ENCODE peak calls at places on chromosomes 4 and X, in eight cellular contexts. R, O, J, N, U, B, V and S are unnamed samples.

GRCh38 chr4:181264908-181265307 is 978.3 kb upstream of the TENM3 start:
- DNase-seq in R (no peak), O (no peak), J (peak; percentile 67), N (no peak), U (no peak), B (no peak), V (no peak), S (no peak)

GRCh38 chr4:10101559-10102192 is 14.9 kb downstream of the WDR1 start:
- DNase-seq in R (no peak), O (no peak), J (no peak), N (no peak), U (peak; percentile 90), B (no peak), V (peak; percentile 36), S (no peak)

GRCh38 chr4:184021389-184021788 is 116.3 kb downstream of the STOX2 start:
- DNase-seq in R (no peak), O (no peak), J (no peak), N (no peak), U (no peak), B (no peak), V (no peak), S (no peak)

GRCh38 chr4:41746440-41747229 is 1.9 kb downstream of the PHOX2B start:
- DNase-seq in R (no peak), O (no peak), J (peak; percentile 66), N (no peak), U (no peak), B (no peak), V (no peak), S (no peak)

GRCh38 chr4:36187723-36188333 is 56.5 kb downstream of the ARAP2 start:
- DNase-seq in R (peak; percentile 3), O (no peak), J (peak; percentile 70), N (peak; percentile 16), U (no peak), B (no peak), V (peak; percentile 17), S (no peak)

GRCh38 chrX:40371376-40371775 is 209.4 kb upstream of the ATP6AP2 start:
- DNase-seq in R (no peak), O (no peak), J (peak; percentile 58), N (no peak), U (no peak), B (no peak), V (no peak), S (no peak)

GRCh38 chr4:118327554-118328241 is 25.1 kb downstream of the PRSS12 start:
- DNase-seq in R (no peak), O (no peak), J (no peak), N (no peak), U (no peak), B (no peak), V (peak; percentile 59), S (no peak)

GRCh38 chr4:126137782-126138170 is 823.0 kb downstream of the FAT4 start:
- DNase-seq in R (no peak), O (no peak), J (no peak), N (no peak), U (no peak), B (no peak), V (peak; percentile 5), S (no peak)

GRCh38 chrX:153634236-153634635 is 12.8 kb upstream of the DUSP9 start:
- DNase-seq in R (no peak), O (no peak), J (peak; percentile 23), N (no peak), U (peak; percentile 18), B (no peak), V (no peak), S (no peak)

GRCh38 chr4:3040447-3041191 is 33.7 kb downstream of the HTT-AS start:
- DNase-seq in R (no peak), O (peak; percentile 25), J (no peak), N (no peak), U (no peak), B (no peak), V (no peak), S (no peak)

GRCh38 chr4:173218411-173219125 is 50.0 kb downstream of the GALNT7 start:
- DNase-seq in R (peak; percentile 76), O (no peak), J (no peak), N (peak; percentile 41), U (no peak), B (no peak), V (peak; percentile 61), S (no peak)

GRCh38 chrX:120021927-120022326 is 55.6 kb downstream of the RHOXF2B start:
- DNase-seq in R (no peak), O (no peak), J (no peak), N (no peak), U (no peak), B (no peak), V (no peak), S (no peak)

GRCh38 chr4:3371038-3371437 is 70.7 kb upstream of the HGFAC start:
- DNase-seq in R (no peak), O (no peak), J (peak; percentile 63), N (peak; percentile 22), U (peak; percentile 38), B (no peak), V (peak; percentile 7), S (no peak)

GRCh38 chr4:173526034-173526482 is 4.0 kb downstream of the HAND2 start:
- DNase-seq in R (no peak), O (no peak), J (peak; percentile 63), N (peak; percentile 53), U (peak; percentile 63), B (no peak), V (peak; percentile 73), S (no peak)

GRCh38 chr4:144589512-144589911 is 56.4 kb upstream of the HHIP start:
- DNase-seq in R (no peak), O (no peak), J (no peak), N (no peak), U (no peak), B (no peak), V (no peak), S (no peak)

GRCh38 chr4:2330119-2331042 is 68.5 kb upstream of the MXD4 start:
- DNase-seq in R (peak; percentile 40), O (no peak), J (no peak), N (peak; percentile 88), U (no peak), B (no peak), V (peak; percentile 94), S (no peak)

GRCh38 chrX:17242470-17242869 is 132.5 kb upstream of the NHS start:
- DNase-seq in R (peak; percentile 34), O (no peak), J (peak; percentile 78), N (peak; percentile 57), U (no peak), B (no peak), V (peak; percentile 52), S (no peak)

GRCh38 chrX:11929476-11929875 is 171.4 kb downstream of the MSL3 start:
- DNase-seq in R (no peak), O (no peak), J (no peak), N (no peak), U (no peak), B (no peak), V (no peak), S (no peak)

GRCh38 chrX:3426552-3426951 is 80.1 kb upstream of the MXRA5 start:
- DNase-seq in R (no peak), O (no peak), J (no peak), N (no peak), U (no peak), B (no peak), V (no peak), S (no peak)

GRCh38 chrX:11899091-11899490 is 141.1 kb downstream of the MSL3 start:
- DNase-seq in R (no peak), O (no peak), J (no peak), N (peak; percentile 60), U (no peak), B (no peak), V (no peak), S (no peak)

GRCh38 chr4:41132055-41132683 is 82.2 kb downstream of the APBB2 start:
- DNase-seq in R (no peak), O (peak; percentile 33), J (no peak), N (no peak), U (no peak), B (no peak), V (no peak), S (no peak)

GRCh38 chr4:8332891-8333331 is 63.4 kb downstream of the HTRA3 start:
- DNase-seq in R (no peak), O (no peak), J (peak; percentile 29), N (no peak), U (peak; percentile 57), B (no peak), V (no peak), S (no peak)

GRCh38 chr4:8330821-8331566 is 61.4 kb downstream of the HTRA3 start:
- DNase-seq in R (no peak), O (no peak), J (peak; percentile 31), N (peak; percentile 63), U (peak; percentile 81), B (no peak), V (peak; percentile 48), S (peak; percentile 26)

GRCh38 chr4:8333726-8334460 is 64.3 kb downstream of the HTRA3 start:
- DNase-seq in R (no peak), O (no peak), J (peak; percentile 20), N (no peak), U (peak; percentile 28), B (no peak), V (no peak), S (no peak)

GRCh38 chr4:8331567-8331955 is 62.0 kb downstream of the HTRA3 start:
- DNase-seq in R (no peak), O (no peak), J (no peak), N (no peak), U (peak; percentile 34), B (no peak), V (no peak), S (no peak)

GRCh38 chr4:8332038-8332857 is 62.7 kb downstream of the HTRA3 start:
- DNase-seq in R (no peak), O (no peak), J (no peak), N (no peak), U (peak; percentile 43), B (no peak), V (no peak), S (no peak)
- H3K27ac ChIP-seq in R (no peak overlapping the region), O (no peak overlapping the region), J (no peak overlapping the region), N (no peak overlapping the region), U (no peak overlapping the region), B (no peak overlapping the region), V (no peak overlapping the region), S (no peak overlapping the region)

GRCh38 chr4:138035781-138036258 is 206.3 kb downstream of the SLC7A11 start:
- DNase-seq in R (peak; percentile 53), O (no peak), J (peak; percentile 64), N (peak; percentile 79), U (no peak), B (no peak), V (peak; percentile 81), S (peak; percentile 61)
- H3K27ac ChIP-seq in R (no peak overlapping the region), O (no peak overlapping the region), J (no peak overlapping the region), N (no peak overlapping the region), U (no peak overlapping the region), B (no peak overlapping the region), V (peak overlapping the region; percentile 80), S (no peak overlapping the region)

DNA sequence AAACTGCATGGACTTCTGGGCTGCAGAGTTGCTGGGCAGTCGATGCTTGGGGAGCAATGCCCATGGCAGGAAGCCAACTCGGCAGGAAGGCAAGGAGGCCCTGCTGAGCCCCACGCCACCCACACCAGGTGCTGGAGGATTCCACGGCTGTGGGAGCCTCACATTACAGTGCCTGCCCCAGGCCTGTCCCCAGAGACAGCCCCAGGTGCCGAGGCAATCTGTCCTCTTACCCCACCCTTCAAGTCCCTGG is 53.9 kb downstream of the HMX1 start:
- DNase-seq in R (no peak), O (no peak), J (peak; percentile 41), N (no peak), U (peak; percentile 38), B (no peak), V (no peak), S (no peak)
- H3K27ac ChIP-seq in R (no peak overlapping the region), O (no peak overlapping the region), J (no peak overlapping the region), N (no peak overlapping the region), U (no peak overlapping the region), B (no peak overlapping the region), V (no peak overlapping the region), S (no peak overlapping the region)

GRCh38 chr4:6825403-6825802 is 42.9 kb downstream of the KIAA0232 start:
- DNase-seq in R (no peak), O (no peak), J (no peak), N (no peak), U (no peak), B (no peak), V (no peak), S (no peak)
- H3K27ac ChIP-seq in R (no peak overlapping the region), O (no peak overlapping the region), J (no peak overlapping the region), N (no peak overlapping the region), U (no peak overlapping the region), B (no peak overlapping the region), V (no peak overlapping the region), S (no peak overlapping the region)